ENCODE peak calls at places on chromosomes 16 and 17, in five cellular contexts. B is naive thymus-derived CD4-positive, alpha-beta T cell; U is stomach; A is effector memory CD4-positive, alpha-beta T cell; Y is uterus. N is an unnamed sample. For H3K4me1, the result is how much of the 10 kb centered on the place peaks cover.

GRCh38 chr17:75428775-75429469 is 23.4 kb upstream of the GRB2 start:
- DNase-seq in B (no peak), Y (no peak), U (no peak), A (no peak), N (no peak)

GRCh38 chr16:78896280-78896679 is 704.3 kb downstream of the MAF start:
- DNase-seq in B (no peak), U (no peak), A (peak), Y (no peak), N (no peak)

GRCh38 chr17:61250335-61250890 is 149.2 kb upstream of the TBX2 start:
- DNase-seq in A (no peak), U (no peak), Y (no peak), B (no peak), N (no peak)

GRCh38 chr16:89044394-89045180 is 49.1 kb upstream of the ACSF3 start:
- DNase-seq in B (no peak), A (no peak), Y (no peak), U (no peak), N (no peak)

GRCh38 chr17:55446581-55447205 is 25.1 kb upstream of the MMD start:
- DNase-seq in Y (no peak), A (no peak), B (no peak), U (no peak), N (no peak)

GRCh38 chr17:31487648-31488263 is 96.3 kb downstream of the RAB11FIP4 start:
- DNase-seq in Y (peak), A (peak), U (peak), B (peak), N (peak)

GRCh38 chr16:4376126-4376819 is 4.6 kb downstream of the VASN start:
- DNase-seq in A (no peak), U (peak), B (peak), Y (peak), N (no peak)

GRCh38 chr17:51397361-51398127 is 137.2 kb downstream of the UTP18 start:
- DNase-seq in A (no peak), Y (no peak), U (no peak), B (no peak), N (no peak)

GRCh38 chr17:6498798-6499540 is 54.7 kb downstream of the PIMREG start:
- DNase-seq in Y (no peak), U (no peak), A (no peak), B (no peak), N (no peak)

GRCh38 chr17:68771867-68772515 is 170.8 kb upstream of the FAM20A start:
- DNase-seq in B (no peak), U (no peak), Y (no peak), A (no peak), N (no peak)

GRCh38 chr17:78780335-78780734 is 1.7 kb downstream of the CYTH1 start:
- DNase-seq in B (no peak), Y (no peak), A (no peak), U (no peak), N (peak)

GRCh38 chr17:43524945-43525575 is 21.1 kb downstream of the ETV4 start:
- DNase-seq in U (no peak), A (no peak), B (no peak), Y (no peak), N (no peak)

GRCh38 chr16:84720180-84720579 is 20.4 kb downstream of the USP10 start:
- DNase-seq in B (no peak), U (no peak), A (no peak), Y (no peak), N (no peak)

GRCh38 chr16:85992779-85993178 is 93.8 kb downstream of the IRF8 start:
- DNase-seq in U (no peak), Y (no peak), A (no peak), B (no peak), N (no peak)

GRCh38 chr17:32269377-32269776 is 3.7 kb downstream of the RHBDL3 start:
- DNase-seq in B (no peak), U (no peak), Y (no peak), A (no peak), N (no peak)

GRCh38 chr16:19559242-19559910 is 3.9 kb downstream of the VPS35L start:
- DNase-seq in B (peak), A (peak), Y (no peak), U (no peak), N (peak)

GRCh38 chr16:67516296-67517177 is 12.1 kb upstream of the RIPOR1 start:
- DNase-seq in B (no peak), U (no peak), A (no peak), Y (no peak), N (no peak)
- H3K4me3 ChIP-seq in B (no peak), U (no peak), A (no peak), Y (no peak), N (no peak)

DNA sequence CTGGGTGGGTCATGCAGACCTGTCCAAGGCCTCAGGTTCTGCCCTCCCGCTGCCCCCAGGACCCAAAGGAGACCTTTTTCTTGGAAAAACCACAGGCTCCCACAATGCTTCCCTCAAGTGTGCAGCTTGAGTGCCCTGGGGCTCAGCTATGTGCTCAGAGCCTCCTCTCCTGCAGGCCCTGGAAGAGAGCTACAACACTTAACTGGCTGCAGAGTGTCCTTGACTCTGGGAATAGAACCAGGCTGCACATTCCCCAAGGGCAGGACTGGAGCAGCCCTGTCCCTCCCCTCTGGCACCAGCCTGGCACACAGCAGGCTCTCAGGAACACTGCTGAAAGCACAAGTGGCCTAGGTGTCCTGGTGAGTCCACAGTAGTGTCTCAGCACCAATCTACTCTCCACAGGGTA is 4.8 kb upstream of the SREBF1 start:
- DNase-seq in Y (no peak), U (peak), A (no peak), B (no peak), N (no peak)
- H3K4me1 ChIP-seq in Y (under half), U (half or more), A (under half), B (under half), N (under half)

DNA sequence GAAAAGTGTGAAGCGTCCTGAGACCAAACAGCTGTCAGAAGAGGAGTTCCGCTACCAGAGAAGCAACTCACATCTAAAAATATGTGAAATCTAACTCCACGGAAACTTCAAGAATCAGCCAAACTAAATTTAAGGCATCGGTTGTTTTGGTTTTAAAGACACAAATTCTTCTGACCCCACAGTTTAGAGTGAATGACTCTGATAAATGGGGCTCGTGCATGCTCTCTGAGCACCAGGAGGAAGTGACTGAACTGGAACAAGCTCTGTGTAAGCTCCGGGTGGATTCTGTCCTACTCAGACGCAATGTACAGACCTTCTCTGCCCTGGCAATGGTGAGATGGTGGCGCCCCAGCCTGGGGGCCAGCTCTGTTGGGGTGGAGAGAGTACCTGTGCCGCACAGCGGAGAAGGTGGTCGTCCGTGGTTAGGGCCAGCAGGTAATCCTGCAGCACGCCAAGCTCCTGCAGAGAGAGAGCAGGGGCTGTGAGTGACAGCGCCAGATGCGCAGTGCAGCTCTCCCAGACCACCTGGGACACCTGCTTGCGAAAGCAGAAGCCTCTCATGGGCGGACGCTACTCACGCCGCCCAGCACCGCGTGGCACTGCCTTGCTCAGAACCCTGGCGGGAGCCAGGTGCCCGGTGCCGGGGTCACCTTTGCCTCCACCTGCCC is 44.4 kb upstream of the ATP2A3 start:
- DNase-seq in Y (no peak), B (no peak), A (no peak), U (no peak), N (no peak)
- H3K27ac ChIP-seq in Y (no peak), B (no peak), A (no peak), U (no peak), N (no peak)

GRCh38 chr17:58837699-58838098 is 82.0 kb downstream of the PPM1E start:
- DNase-seq in B (no peak), Y (no peak), U (no peak), A (no peak), N (no peak)

GRCh38 chr17:58840820-58841612 is 85.4 kb downstream of the PPM1E start:
- DNase-seq in Y (no peak), B (no peak), A (no peak), U (no peak), N (no peak)
- H3K4me3 ChIP-seq in Y (no peak), B (no peak), A (no peak), U (no peak), N (no peak)

GRCh38 chr16:567362-568256 is 804 bp downstream of the NHLRC4 start:
- DNase-seq in B (no peak), Y (no peak), A (no peak), U (no peak), N (no peak)
- H3K4me1 ChIP-seq in B (under half), Y (under half), A (under half), U (half or more), N (half or more)

GRCh38 chr17:81018044-81018802 is 16.7 kb upstream of the BAIAP2 start:
- DNase-seq in B (no peak), A (no peak), U (no peak), Y (no peak), N (peak)
- H3K27ac ChIP-seq in B (peak), A (peak), U (peak), Y (peak), N (peak)

GRCh38 chr16:57379579-57379978 is 7.3 kb downstream of the CX3CL1 start:
- DNase-seq in B (no peak), Y (no peak), A (no peak), U (no peak), N (no peak)

GRCh38 chr16:57376313-57376818 is 4.1 kb downstream of the CX3CL1 start:
- DNase-seq in U (no peak), A (no peak), B (no peak), Y (no peak), N (no peak)

GRCh38 chr16:57380671-57381462 is 8.6 kb downstream of the CX3CL1 start:
- DNase-seq in U (no peak), Y (no peak), B (no peak), A (no peak), N (no peak)

GRCh38 chr16:57374067-57374534 is 1.8 kb downstream of the CX3CL1 start:
- DNase-seq in A (no peak), B (no peak), Y (peak), U (no peak), N (no peak)

DNA sequence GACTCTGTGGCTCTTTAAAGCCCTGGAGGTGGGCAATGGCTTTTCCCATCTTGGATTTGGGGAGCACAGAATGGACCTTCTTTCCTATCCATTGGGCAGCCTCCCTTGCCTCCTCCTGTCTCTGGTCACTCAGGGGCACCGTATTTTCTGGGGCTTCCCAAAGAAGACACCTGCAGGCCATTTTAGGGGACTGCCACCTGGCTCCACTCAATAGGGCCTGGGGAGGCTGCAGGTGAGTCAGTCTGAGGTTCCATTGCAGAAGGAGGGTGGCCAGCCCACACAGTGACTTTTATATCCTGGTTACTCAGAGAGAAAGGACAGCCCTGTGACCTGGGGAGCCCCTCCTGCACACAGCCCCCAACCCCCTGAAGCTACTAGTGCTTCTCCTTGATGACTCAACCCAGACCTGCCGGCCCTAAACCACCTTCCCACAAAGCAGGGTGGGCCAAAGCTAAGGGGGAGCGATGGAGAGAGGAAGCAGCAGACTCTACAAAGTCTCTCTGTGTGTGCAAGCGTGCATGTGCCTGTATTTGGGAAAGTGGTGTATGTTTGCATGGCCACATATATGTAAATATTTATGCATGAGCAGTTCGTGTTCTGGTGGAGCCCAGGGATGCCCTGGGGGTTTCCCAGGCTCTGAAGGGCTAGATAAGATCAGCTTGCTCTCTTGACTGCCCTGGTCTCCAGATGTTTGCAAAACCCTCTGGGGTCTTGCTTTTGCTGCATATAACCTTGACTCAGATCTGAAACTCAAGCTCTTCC is 5.0 kb downstream of the CX3CL1 start:
- DNase-seq in A (no peak), Y (no peak), B (no peak), U (no peak), N (no peak)
- H3K4me3 ChIP-seq in A (no peak), Y (no peak), B (no peak), U (no peak), N (no peak)

GRCh38 chr16:11791144-11791828 is 5.8 kb downstream of the ZC3H7A start:
- DNase-seq in B (no peak), U (no peak), Y (no peak), A (no peak), N (peak)
- H3K4me1 ChIP-seq in B (under half), U (half or more), Y (under half), A (under half), N (half or more)

GRCh38 chr17:49450181-49450580 is 35.5 kb upstream of the PHB1 start:
- DNase-seq in Y (no peak), A (no peak), U (no peak), B (no peak), N (no peak)
- H3K27ac ChIP-seq in Y (no peak), A (no peak), U (no peak), B (no peak), N (no peak)

N was measured in CD4-positive, CD25-positive, alpha-beta regulatory T cell.